ENCODE peak calls at places on chromosomes 7 and 10, in four cellular contexts. X is thoracic aorta, R is colonic mucosa, Q is kidney. B is an unnamed sample.

GRCh38 chr7:42677751-42678231 is 234.1 kb downstream of the C7orf25 start:
- DNase-seq in X (no peak), R (no peak), Q (no peak), B (no peak)

GRCh38 chr10:92413519-92413918 is 122.6 kb downstream of the MARCHF5 start:
- DNase-seq in X (no peak), R (no peak), Q (no peak), B (no peak)

GRCh38 chr10:86316274-86316835 is 50.2 kb downstream of the GRID1 start:
- DNase-seq in X (no peak), R (no peak), Q (no peak), B (peak; percentile 34)

GRCh38 chr7:1668932-1669485 is 1.1 kb upstream of the ELFN1 start:
- DNase-seq in X (no peak), R (no peak), Q (peak; percentile 69), B (peak; percentile 61)

GRCh38 chr10:132417957-132418441 is 21.0 kb downstream of the PWWP2B start:
- DNase-seq in X (no peak), R (no peak), Q (peak; percentile 83), B (no peak)

GRCh38 chr10:11224321-11224720 is 206.6 kb downstream of the CELF2 start:
- DNase-seq in X (no peak), R (no peak), Q (no peak), B (no peak)

GRCh38 chr10:4141471-4141870 is 356.5 kb upstream of the KLF6 start:
- DNase-seq in X (no peak), R (no peak), Q (no peak), B (no peak)

GRCh38 chr10:49164587-49165188 is 23.5 kb downstream of the TMEM273 start:
- DNase-seq in X (no peak), R (peak; percentile 31), Q (no peak), B (no peak)

GRCh38 chr10:27568196-27569175 is 64.4 kb downstream of the RAB18 start:
- DNase-seq in X (no peak), R (no peak), Q (no peak), B (no peak)

GRCh38 chr7:151727579-151728285 is 149.2 kb downstream of the PRKAG2 start:
- DNase-seq in X (peak; percentile 68), R (peak; percentile 45), Q (peak; percentile 93), B (no peak)

GRCh38 chr10:70980687-70981086 is 92.3 kb upstream of the PCBD1 start:
- DNase-seq in X (no peak), R (no peak), Q (no peak), B (no peak)

GRCh38 chr7:155188821-155189599 is 108.7 kb upstream of the INSIG1 start:
- DNase-seq in X (no peak), R (no peak), Q (no peak), B (no peak)

GRCh38 chr10:129939416-129940275 is 24.4 kb downstream of the EBF3 start:
- DNase-seq in X (no peak), R (no peak), Q (no peak), B (no peak)

GRCh38 chr10:119268871-119269506 is 61.6 kb downstream of the GRK5 start:
- DNase-seq in X (no peak), R (no peak), Q (no peak), B (peak; percentile 54)

GRCh38 chr10:77774940-77775391 is 137.4 kb upstream of the KCNMA1 start:
- DNase-seq in X (no peak), R (no peak), Q (no peak), B (no peak)

GRCh38 chr7:140155428-140155827 is 21.4 kb downstream of the KDM7A start:
- DNase-seq in X (no peak), R (no peak), Q (no peak), B (no peak)

GRCh38 chr7:114939484-114940097 is 17.7 kb downstream of the MDFIC start:
- DNase-seq in X (no peak), R (no peak), Q (no peak), B (no peak)

GRCh38 chr7:151660141-151660540 is 140.4 kb upstream of the RHEB start:
- DNase-seq in X (no peak), R (no peak), Q (no peak), B (no peak)

GRCh38 chr7:34069676-34070075 is 164.3 kb downstream of the BMPER start:
- DNase-seq in X (no peak), R (no peak), Q (no peak), B (no peak)

GRCh38 chr10:60163786-60164185 is 225.9 kb downstream of the ANK3 start:
- DNase-seq in X (no peak), R (no peak), Q (no peak), B (no peak)

GRCh38 chr10:7449063-7449695 is 38.3 kb upstream of the SFMBT2 start:
- DNase-seq in X (no peak), R (no peak), Q (no peak), B (no peak)

GRCh38 chr7:73526892-73527821 is 5.1 kb upstream of the BAZ1B start:
- DNase-seq in X (no peak), R (no peak), Q (no peak), B (no peak)

GRCh38 chr10:86218160-86218559 is 148.4 kb downstream of the GRID1 start:
- DNase-seq in X (no peak), R (no peak), Q (peak; percentile 44), B (no peak)

GRCh38 chr7:67311901-67312300 is 315.3 kb downstream of the TYW1 start:
- DNase-seq in X (no peak), R (no peak), Q (no peak), B (no peak)

GRCh38 chr7:123682690-123683089 is 27.0 kb downstream of the LMOD2 start:
- DNase-seq in X (no peak), R (peak; percentile 36), Q (no peak), B (no peak)

GRCh38 chr7:118059209-118059608 is 124.8 kb upstream of the LSM8 start:
- DNase-seq in X (no peak), R (no peak), Q (no peak), B (no peak)

GRCh38 chr7:87599336-87599735 is 1.3 kb downstream of the ABCB1 start:
- DNase-seq in X (no peak), R (peak; percentile 32), Q (peak; percentile 22), B (no peak)

GRCh38 chr7:25496394-25497103 is 268.3 kb upstream of the NPVF start:
- DNase-seq in X (no peak), R (no peak), Q (no peak), B (no peak)

GRCh38 chr7:47322731-47323130 is 259.2 kb downstream of the TNS3 start:
- DNase-seq in X (no peak), R (no peak), Q (no peak), B (no peak)

GRCh38 chr7:45601816-45602540 is 27.8 kb downstream of the ADCY1 start:
- DNase-seq in X (no peak), R (peak; percentile 11), Q (peak; percentile 26), B (peak; percentile 53)

GRCh38 chr7:117654780-117655179 is 175.0 kb downstream of the CFTR start:
- DNase-seq in X (no peak), R (no peak), Q (no peak), B (no peak)

GRCh38 chr7:129836983-129837382 is 115.8 kb downstream of the UBE2H start:
- DNase-seq in X (no peak), R (no peak), Q (no peak), B (no peak)

GRCh38 chr10:13712799-13713581 is 126.2 kb downstream of the PRPF18 start:
- DNase-seq in X (peak; percentile 63), R (peak; percentile 45), Q (peak; percentile 94), B (peak; percentile 81)

GRCh38 chr7:140656548-140657515 is 15.9 kb upstream of the ADCK2 start:
- DNase-seq in X (no peak), R (peak; percentile 89), Q (no peak), B (peak; percentile 74)

GRCh38 chr10:4984971-4985594 is 18.6 kb downstream of the AKR1C2 start:
- DNase-seq in X (no peak), R (no peak), Q (peak; percentile 59), B (no peak)

GRCh38 chr10:114751856-114752255 is 69.7 kb upstream of the FHIP2A start:
- DNase-seq in X (no peak), R (no peak), Q (no peak), B (no peak)

GRCh38 chr10:94320285-94320914 is 42.3 kb downstream of the NOC3L start:
- DNase-seq in X (no peak), R (peak; percentile 77), Q (no peak), B (no peak)

DNA sequence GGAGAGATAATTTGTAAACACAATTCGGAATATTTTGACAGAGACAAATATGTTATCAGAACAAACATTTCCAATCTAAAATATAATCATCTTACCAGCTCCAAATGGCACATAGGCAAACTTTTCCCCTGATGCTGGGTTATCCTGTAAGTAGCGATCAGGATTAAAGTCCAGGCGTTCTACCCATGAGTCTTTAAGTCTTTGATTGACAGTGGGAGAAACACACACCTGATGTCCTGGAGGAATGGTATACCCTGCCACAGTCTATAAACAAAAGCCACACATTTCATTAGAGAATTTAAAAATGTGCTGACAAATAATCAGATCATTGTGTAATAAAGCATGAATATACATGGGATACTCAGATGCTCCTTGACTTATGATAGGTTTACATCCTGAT is 17.3 kb downstream of the CYP51A1 start:
- DNase-seq in X (no peak), R (no peak), Q (no peak), B (no peak)
- H3K36me3 ChIP-seq in X (peaks cover 24% of the 10 kb centered on the region), R (no peaks in the 10 kb centered on the region), Q (peaks cover 5% of the 10 kb centered on the region), B (peaks cover 80% of the 10 kb centered on the region)

GRCh38 chr7:18425227-18425626 is 70.3 kb upstream of the HDAC9 start:
- DNase-seq in X (no peak), R (no peak), Q (no peak), B (no peak)

GRCh38 chr7:18426564-18427226 is 68.9 kb upstream of the HDAC9 start:
- DNase-seq in X (no peak), R (no peak), Q (no peak), B (no peak)

GRCh38 chr7:18430810-18431209 is 64.7 kb upstream of the HDAC9 start:
- DNase-seq in X (no peak), R (no peak), Q (no peak), B (no peak)

GRCh38 chr7:18425873-18426520 is 69.6 kb upstream of the HDAC9 start:
- DNase-seq in X (no peak), R (no peak), Q (no peak), B (no peak)

DNA sequence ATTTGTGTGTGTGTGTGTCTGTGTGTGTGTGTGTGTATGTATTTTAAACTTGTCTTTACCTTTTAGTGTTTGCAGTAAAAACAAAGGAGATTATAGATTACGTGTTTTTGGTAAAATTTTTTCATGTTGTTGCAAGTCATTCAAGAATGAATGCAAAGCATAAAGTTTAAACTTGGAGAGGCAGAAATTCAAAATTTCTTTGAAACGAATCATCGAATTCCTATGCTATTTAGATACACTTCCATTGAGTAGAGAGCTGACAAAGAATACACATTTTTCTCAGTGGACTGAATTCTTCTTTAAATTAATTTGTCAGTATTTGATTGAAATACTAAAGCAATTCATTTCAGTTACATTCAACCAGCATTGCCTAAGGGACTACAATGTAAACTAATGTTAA is 66.0 kb upstream of the HDAC9 start:
- DNase-seq in X (no peak), R (no peak), Q (no peak), B (no peak)
- H3K27ac ChIP-seq in X (no peak overlapping the region), R (no peak overlapping the region), Q (no peak overlapping the region), B (no peak overlapping the region)

DNA sequence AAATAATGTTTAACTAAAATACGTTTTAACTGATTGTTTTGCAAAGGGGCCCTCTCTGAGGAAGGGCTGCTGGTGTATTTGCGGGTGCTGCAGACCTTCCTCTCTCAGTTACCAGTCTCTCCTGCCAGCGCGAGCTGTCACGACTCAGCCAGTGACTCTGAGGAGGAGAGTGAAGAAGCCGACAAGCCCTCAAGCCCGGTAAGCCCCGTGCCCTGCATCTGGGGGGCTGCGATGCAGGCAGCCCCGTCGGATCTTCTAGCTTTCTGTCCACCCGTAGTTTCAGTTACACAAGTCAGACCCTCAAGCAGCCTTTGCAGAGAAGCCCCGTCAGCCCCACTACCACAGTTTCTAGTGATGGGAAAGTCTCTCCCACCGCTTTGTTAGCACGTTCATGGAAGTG is 45.1 kb downstream of the UBE3C start:
- DNase-seq in X (no peak), R (no peak), Q (no peak), B (no peak)
- H3K36me3 ChIP-seq in X (peaks cover 46% of the 10 kb centered on the region), R (peaks cover 18% of the 10 kb centered on the region), Q (peaks cover 28% of the 10 kb centered on the region), B (peaks cover 98% of the 10 kb centered on the region)

GRCh38 chr7:17368856-17369520 is 70.5 kb downstream of the AHR start:
- DNase-seq in X (no peak), R (no peak), Q (no peak), B (no peak)
- H3K27ac ChIP-seq in X (no peak overlapping the region), R (no peak overlapping the region), Q (no peak overlapping the region), B (peak overlapping the region; percentile 73)